ENCODE peak calls at places on chromosomes 5 and 9, in seven cellular contexts. C is dermis microvascular lymphatic vessel endothelial cell, V is nephron progenitor cell, Z is brain microvascular endothelial cell, E is prostate gland, A is AG20443, Q is hepatic stellate cell. J is an unnamed sample.

GRCh38 chr9:35051069-35051967 is 21.1 kb downstream of the VCP start:
- DNase-seq in V (peak), A (peak), E (peak), Z (peak), C (peak), Q (peak), J (no peak)

GRCh38 chr5:161167001-161167765 is 315.2 kb upstream of the ATP10B start:
- DNase-seq in Z (no peak), V (no peak), C (no peak), Q (no peak), E (no peak), A (no peak), J (no peak)

GRCh38 chr5:179777456-179777855 is 16.3 kb upstream of the LTC4S start:
- DNase-seq in C (no peak), A (no peak), E (no peak), Q (no peak), V (no peak), Z (no peak), J (no peak)

GRCh38 chr5:143986567-143987242 is 174.7 kb downstream of the HMHB1 start:
- DNase-seq in Z (peak), Q (peak), A (peak), E (no peak), C (no peak), V (no peak), J (no peak)

GRCh38 chr5:177094224-177095087 is 7.7 kb downstream of the FGFR4 start:
- DNase-seq in V (no peak), E (no peak), A (peak), C (no peak), Z (peak), Q (peak), J (no peak)

GRCh38 chr9:95023217-95024003 is 294.1 kb downstream of the FANCC start:
- DNase-seq in Z (peak), Q (peak), A (peak), E (no peak), C (no peak), V (no peak), J (no peak)

GRCh38 chr5:167720201-167720600 is 571.2 kb upstream of the WWC1 start:
- DNase-seq in C (no peak), E (no peak), A (peak), Z (no peak), Q (peak), V (no peak), J (no peak)

GRCh38 chr9:127336086-127336485 is 60.9 kb upstream of the SLC2A8 start:
- DNase-seq in C (no peak), Q (no peak), Z (no peak), V (no peak), A (no peak), E (no peak), J (no peak)

GRCh38 chr9:81542490-81542889 is 146.9 kb downstream of the TLE1 start:
- DNase-seq in A (no peak), E (no peak), Z (no peak), V (no peak), Q (no peak), C (no peak), J (no peak)

GRCh38 chr9:34988218-34989055 is 1.1 kb upstream of the DNAJB5 start:
- DNase-seq in Z (no peak), Q (peak), C (no peak), A (peak), E (no peak), V (peak), J (peak)

GRCh38 chr5:139138790-139139189 is 59.4 kb downstream of the SIL1 start:
- DNase-seq in Z (peak), Q (peak), V (no peak), C (no peak), E (peak), A (peak), J (peak)

GRCh38 chr5:40089269-40089668 is 590.4 kb upstream of the PTGER4 start:
- DNase-seq in Z (no peak), E (no peak), C (no peak), Q (no peak), V (no peak), A (no peak), J (no peak)

GRCh38 chr5:178223196-178223773 is 9.3 kb downstream of the PHYKPL start:
- DNase-seq in V (no peak), Z (no peak), A (no peak), Q (no peak), C (no peak), E (no peak), J (no peak)

GRCh38 chr9:84731696-84732095 is 62.2 kb downstream of the NTRK2 start:
- DNase-seq in C (no peak), Q (no peak), V (no peak), Z (no peak), E (no peak), A (no peak), J (no peak)

J was measured in head of caudate nucleus.